ENCODE peak calls at places on chromosome 21, in eight cellular contexts. I, U, O, X, S, F, P and V are unnamed samples.

GRCh38 chr21:32702702-32703101 is 25.1 kb downstream of the SYNJ1 start:
- DNase-seq in F (no peak), I (no peak), U (peak; percentile 18), P (no peak), S (peak; percentile 39), O (peak; percentile 65), X (no peak), V (no peak)

GRCh38 chr21:41953249-41953830 is 478 bp downstream of the C2CD2 start:
- DNase-seq in F (no peak), S (no peak), U (no peak), I (no peak), O (peak; percentile 39), P (peak; percentile 28), X (peak; percentile 63), V (no peak)

GRCh38 chr21:36829116-36829515 is 130.2 kb downstream of the SIM2 start:
- DNase-seq in S (no peak), P (no peak), X (no peak), U (no peak), F (no peak), I (no peak), O (no peak), V (no peak)

GRCh38 chr21:18350216-18350615 is 53.4 kb downstream of the TMPRSS15 start:
- DNase-seq in S (peak; percentile 6), P (no peak), O (no peak), U (peak; percentile 70), F (no peak), I (no peak), X (no peak), V (no peak)

GRCh38 chr21:42423197-42423675 is 19.5 kb downstream of the UBASH3A start:
- DNase-seq in O (no peak), S (no peak), F (no peak), X (no peak), U (no peak), I (no peak), P (no peak), V (no peak)

GRCh38 chr21:37642493-37642892 is 273.8 kb downstream of the KCNJ6 start:
- DNase-seq in U (no peak), I (no peak), S (no peak), O (peak; percentile 23), P (peak; percentile 37), X (no peak), F (no peak), V (no peak)

GRCh38 chr21:33345751-33346238 is 21.0 kb downstream of the IFNAR1 start:
- DNase-seq in O (no peak), P (no peak), X (no peak), S (no peak), F (no peak), I (no peak), U (no peak), V (no peak)

GRCh38 chr21:28632718-28633408 is 359.8 kb downstream of the LTN1 start:
- DNase-seq in I (no peak), S (peak; percentile 83), X (no peak), F (no peak), P (no peak), O (peak; percentile 77), U (peak; percentile 34), V (no peak)

GRCh38 chr21:32578107-32578691 is 7.1 kb downstream of the TCP10L start:
- DNase-seq in P (peak; percentile 19), U (no peak), X (peak; percentile 28), O (peak; percentile 34), F (no peak), S (no peak), I (no peak), V (no peak)

GRCh38 chr21:39082656-39083376 is 100.4 kb downstream of the PSMG1 start:
- DNase-seq in P (no peak), U (no peak), O (no peak), I (no peak), X (no peak), S (no peak), F (no peak), V (no peak)

GRCh38 chr21:41992576-41992975 is 17.6 kb downstream of the ZBTB21 start:
- DNase-seq in S (no peak), I (no peak), O (no peak), U (no peak), F (no peak), X (no peak), P (no peak), V (no peak)

GRCh38 chr21:34243562-34243961 is 120.2 kb upstream of the KCNE2 start:
- DNase-seq in X (peak; percentile 4), P (peak; percentile 8), U (no peak), I (no peak), S (no peak), O (peak; percentile 34), F (no peak), V (no peak)

GRCh38 chr21:45997205-45997494 is 15.6 kb downstream of the COL6A1 start:
- DNase-seq in S (no peak), U (no peak), P (no peak), F (no peak), X (no peak), I (no peak), O (no peak), V (no peak)

GRCh38 chr21:32717851-32718316 is 9.9 kb downstream of the SYNJ1 start:
- DNase-seq in I (no peak), P (no peak), U (no peak), O (no peak), S (no peak), X (no peak), F (no peak), V (no peak)

GRCh38 chr21:32878654-32879053 is 107.1 kb upstream of the PAXBP1 start:
- DNase-seq in S (no peak), I (no peak), U (no peak), F (no peak), O (no peak), X (no peak), P (no peak), V (no peak)

GRCh38 chr21:35587841-35588390 is 472.4 kb downstream of the SETD4 start:
- DNase-seq in I (no peak), S (no peak), P (no peak), X (no peak), U (no peak), O (no peak), F (no peak), V (no peak)

GRCh38 chr21:45929477-45929876 is 52.1 kb upstream of the COL6A1 start:
- DNase-seq in F (no peak), O (no peak), S (no peak), U (no peak), X (no peak), I (no peak), P (no peak), V (no peak)

GRCh38 chr21:37225440-37225839 is 41.7 kb downstream of the VPS26C start:
- DNase-seq in X (no peak), F (peak; percentile 8), I (no peak), P (no peak), O (no peak), U (no peak), S (no peak), V (no peak)

GRCh38 chr21:28899744-28900143 is 92.9 kb downstream of the LTN1 start:
- DNase-seq in F (no peak), O (peak; percentile 54), X (no peak), U (peak; percentile 24), S (peak; percentile 53), P (no peak), I (no peak), V (no peak)

GRCh38 chr21:14988760-14989159 is 76.0 kb downstream of the NRIP1 start:
- DNase-seq in P (no peak), U (no peak), O (no peak), F (no peak), I (no peak), X (no peak), S (no peak), V (no peak)

GRCh38 chr21:45583831-45584509 is 41.7 kb upstream of the SLC19A1 start:
- DNase-seq in I (no peak), U (no peak), X (no peak), P (no peak), F (no peak), O (no peak), S (no peak), V (no peak)

GRCh38 chr21:37670883-37671282 is 245.4 kb downstream of the KCNJ6 start:
- DNase-seq in I (no peak), O (peak; percentile 43), U (no peak), F (no peak), P (peak; percentile 66), X (no peak), S (peak; percentile 28), V (no peak)

GRCh38 chr21:32483293-32483595 is 70.7 kb downstream of the EVA1C start:
- DNase-seq in O (no peak), P (no peak), U (no peak), X (no peak), S (no peak), F (no peak), I (no peak), V (no peak)

GRCh38 chr21:16071082-16071481 is 341.3 kb downstream of the USP25 start:
- DNase-seq in X (no peak), F (no peak), U (no peak), O (peak; percentile 30), I (no peak), S (no peak), P (no peak), V (no peak)

GRCh38 chr21:42376338-42376982 is 10.1 kb upstream of the TFF1 start:
- DNase-seq in X (no peak), O (peak; percentile 10), S (no peak), F (peak; percentile 31), U (no peak), I (no peak), P (no peak), V (no peak)

GRCh38 chr21:19557488-19557887 is 1153.9 kb upstream of the TMPRSS15 start:
- DNase-seq in I (no peak), P (no peak), U (no peak), X (no peak), O (no peak), S (no peak), F (no peak), V (no peak)

GRCh38 chr21:26506951-26507350 is 66.1 kb downstream of the CYYR1 start:
- DNase-seq in X (no peak), F (no peak), S (peak; percentile 51), U (peak; percentile 52), O (peak; percentile 49), P (no peak), I (no peak), V (no peak)